ENCODE peak calls at places on chromosomes 1 and 21, in ten cellular contexts. U, F, I, K, N, J, C, P, M and A are unnamed samples.

GRCh38 chr1:91559046-91559750 is 58.5 kb downstream of the CDC7 start:
- DNase-seq in I (no peak), P (no peak), N (no peak), U (no peak), K (no peak), J (no peak), M (no peak), F (no peak), C (no peak), A (no peak)

GRCh38 chr1:246416261-246416660 is 90.8 kb downstream of the SMYD3 start:
- DNase-seq in U (no peak), P (no peak), K (no peak), M (no peak), I (no peak), N (no peak), C (no peak), F (no peak), J (no peak), A (no peak)

GRCh38 chr1:53394306-53394705 is 64.9 kb upstream of the DMRTB1 start:
- DNase-seq in M (no peak), P (no peak), N (no peak), F (no peak), K (no peak), C (no peak), J (no peak), I (no peak), U (no peak), A (no peak)

GRCh38 chr1:171217658-171218443 is 30.4 kb upstream of the FMO1 start:
- DNase-seq in K (no peak), I (no peak), C (no peak), J (no peak), F (no peak), P (no peak), N (no peak), M (no peak), U (no peak), A (no peak)

GRCh38 chr1:29211086-29212030 is 19.4 kb downstream of the MECR start:
- DNase-seq in P (no peak), M (no peak), I (no peak), F (no peak), K (no peak), J (no peak), C (no peak), N (no peak), U (no peak), A (no peak)

GRCh38 chr1:67749263-67749843 is 64.4 kb downstream of the GADD45A start:
- DNase-seq in K (no peak), U (no peak), P (no peak), C (peak; percentile 95), I (no peak), F (no peak), M (no peak), J (no peak), N (no peak), A (no peak)

GRCh38 chr21:36691539-36692124 is 7.3 kb upstream of the SIM2 start:
- DNase-seq in K (no peak), C (peak; percentile 16), M (no peak), N (no peak), I (no peak), U (no peak), F (no peak), P (no peak), J (peak; percentile 13), A (no peak)

GRCh38 chr1:215192306-215192705 is 109.8 kb downstream of the KCNK2 start:
- DNase-seq in K (no peak), U (no peak), M (no peak), J (no peak), C (no peak), N (no peak), I (no peak), F (no peak), P (no peak), A (no peak)

GRCh38 chr1:222634180-222635013 is 16.5 kb downstream of the MIA3 start:
- DNase-seq in J (peak; percentile 64), C (peak; percentile 92), U (peak; percentile 44), K (peak; percentile 51), F (peak; percentile 76), N (peak; percentile 66), M (peak; percentile 74), P (peak; percentile 73), I (peak; percentile 87), A (peak; percentile 62)

GRCh38 chr1:42552636-42553035 is 89.5 kb downstream of the CCDC30 start:
- DNase-seq in U (no peak), J (no peak), C (peak; percentile 2), N (no peak), M (no peak), K (no peak), I (no peak), P (no peak), F (no peak), A (no peak)

GRCh38 chr1:150874455-150875196 is 1.8 kb downstream of the ARNT start:
- DNase-seq in N (no peak), K (no peak), C (no peak), M (no peak), I (peak; percentile 1), F (no peak), J (no peak), P (no peak), U (no peak), A (no peak)

GRCh38 chr1:221663321-221663720 is 78.6 kb downstream of the DUSP10 start:
- DNase-seq in N (no peak), M (no peak), J (no peak), C (no peak), F (no peak), K (no peak), U (no peak), P (no peak), I (no peak), A (no peak)

GRCh38 chr1:111399792-111400610 is 27.5 kb downstream of the OVGP1 start:
- DNase-seq in U (peak; percentile 14), N (peak; percentile 19), J (peak; percentile 47), C (peak; percentile 58), I (peak; percentile 54), P (peak; percentile 6), K (peak; percentile 32), M (no peak), F (peak; percentile 30), A (peak; percentile 45)

GRCh38 chr1:184563308-184563707 is 176.5 kb downstream of the C1orf21 start:
- DNase-seq in U (no peak), N (no peak), C (no peak), J (no peak), M (no peak), P (no peak), F (no peak), I (peak; percentile 31), K (no peak), A (no peak)

GRCh38 chr1:164475834-164476233 is 83.2 kb upstream of the PBX1 start:
- DNase-seq in I (no peak), F (no peak), U (no peak), K (no peak), P (no peak), C (no peak), N (no peak), J (no peak), M (no peak), A (no peak)

GRCh38 chr1:23865543-23865930 is 2.6 kb downstream of the FUCA1 start:
- DNase-seq in U (no peak), F (no peak), J (no peak), I (peak; percentile 48), K (no peak), P (peak; percentile 97), C (no peak), N (no peak), M (no peak), A (no peak)

GRCh38 chr1:238466459-238466858 is 575.7 kb upstream of the ZP4 start:
- DNase-seq in C (no peak), P (no peak), I (no peak), M (no peak), K (no peak), N (no peak), U (no peak), J (no peak), F (no peak), A (no peak)

GRCh38 chr1:7940745-7941436 is at the start of gene TNFRSF9:
- DNase-seq in N (peak; percentile 30), P (peak; percentile 15), U (peak; percentile 41), J (peak; percentile 88), M (no peak), I (no peak), C (peak; percentile 14), F (no peak), K (peak; percentile 40), A (peak; percentile 65)

GRCh38 chr1:182270731-182271130 is 120.9 kb downstream of the GLUL start:
- DNase-seq in N (no peak), K (no peak), U (no peak), I (no peak), C (no peak), P (no peak), F (no peak), J (no peak), M (no peak), A (no peak)

GRCh38 chr21:33112670-33113596 is 43.0 kb downstream of the OLIG1 start:
- DNase-seq in F (no peak), C (no peak), K (no peak), I (no peak), M (no peak), P (no peak), N (no peak), U (no peak), J (no peak), A (no peak)

GRCh38 chr1:5514519-5515183 is 477.6 kb downstream of the NPHP4 start:
- DNase-seq in P (peak; percentile 46), J (peak; percentile 68), U (peak; percentile 84), M (no peak), F (peak; percentile 39), I (peak; percentile 72), N (peak; percentile 41), C (peak; percentile 45), K (peak; percentile 69), A (peak; percentile 67)

GRCh38 chr1:207034208-207034607 is 1.7 kb upstream of the C1orf116 start:
- DNase-seq in F (no peak), I (no peak), K (no peak), C (no peak), J (no peak), U (no peak), P (peak; percentile 59), N (no peak), M (no peak), A (no peak)

GRCh38 chr1:25676488-25676887 is 59.9 kb downstream of the MAN1C1 start:
- DNase-seq in U (no peak), C (no peak), K (no peak), N (no peak), J (no peak), M (peak; percentile 7), P (no peak), I (peak; percentile 48), F (peak; percentile 93), A (no peak)

GRCh38 chr1:58903450-58904298 is 119.8 kb upstream of the JUN start:
- DNase-seq in U (peak; percentile 80), I (peak; percentile 87), P (peak; percentile 82), C (peak; percentile 88), F (peak; percentile 92), N (peak; percentile 62), J (peak; percentile 88), K (peak; percentile 51), M (peak; percentile 77), A (peak; percentile 84)

GRCh38 chr21:21712761-21713558 is 714.8 kb downstream of the NCAM2 start:
- DNase-seq in P (no peak), U (no peak), N (no peak), M (no peak), K (no peak), J (no peak), C (no peak), F (no peak), I (peak; percentile 51), A (no peak)

GRCh38 chr21:29189358-29189757 is 58.9 kb downstream of the MAP3K7CL start:
- DNase-seq in N (no peak), J (no peak), M (no peak), C (no peak), U (no peak), I (no peak), P (no peak), F (no peak), K (no peak), A (no peak)

GRCh38 chr1:243549791-243550190 is 293.9 kb downstream of the SDCCAG8 start:
- DNase-seq in P (no peak), I (no peak), F (no peak), K (no peak), J (no peak), N (no peak), M (no peak), C (no peak), U (no peak), A (no peak)

GRCh38 chr1:151968058-151968457 is 25.6 kb downstream of the S100A10 start:
- DNase-seq in I (no peak), K (peak; percentile 17), J (peak; percentile 54), M (no peak), U (peak; percentile 53), P (peak; percentile 74), N (peak; percentile 70), F (peak; percentile 19), C (peak; percentile 79), A (peak; percentile 59)